ENCODE peak calls at places on chromosomes 5 and 9, in five cellular contexts. C is RWPE1, R is GM23338, G is T-cell, O is WTC11. Y is an unnamed sample.

GRCh38 chr9:34659592-34660253 is 2.7 kb downstream of the CCL27 start:
- DNase-seq in C (peak), R (no peak), G (no peak), O (no peak), Y (no peak)

GRCh38 chr5:368162-369084 is 46.9 kb downstream of the AHRR start:
- DNase-seq in C (no peak), R (no peak), G (no peak), O (peak), Y (peak)

GRCh38 chr9:129072171-129072570 is 8.7 kb upstream of the DOLPP1 start:
- DNase-seq in C (no peak), R (no peak), G (no peak), O (no peak), Y (no peak)

GRCh38 chr5:14405706-14406553 is 175.7 kb upstream of the OTULINL start:
- DNase-seq in C (no peak), R (no peak), G (no peak), O (no peak), Y (no peak)

GRCh38 chr9:22413884-22414283 is 32.7 kb upstream of the DMRTA1 start:
- DNase-seq in C (no peak), R (no peak), G (no peak), O (no peak), Y (no peak)

GRCh38 chr5:122880170-122880689 is 34.8 kb downstream of the SNX24 start:
- DNase-seq in C (no peak), R (no peak), G (no peak), O (no peak), Y (no peak)

GRCh38 chr5:112529525-112529924 is 110.4 kb upstream of the EPB41L4A start:
- DNase-seq in C (peak), R (peak), G (no peak), O (no peak), Y (no peak)

GRCh38 chr5:131328536-131329186 is 64.8 kb downstream of the CDC42SE2 start:
- DNase-seq in C (peak), R (no peak), G (no peak), O (no peak), Y (no peak)

GRCh38 chr5:105885266-105885665 is 1785.5 kb downstream of the EFNA5 start:
- DNase-seq in C (no peak), R (no peak), G (no peak), O (no peak), Y (no peak)

GRCh38 chr9:128162215-128163026 is 2.4 kb downstream of the BBLN start:
- DNase-seq in C (no peak), R (no peak), G (no peak), O (no peak), Y (no peak)

GRCh38 chr5:66904189-66904588 is 292.4 kb downstream of the CD180 start:
- DNase-seq in C (no peak), R (peak), G (no peak), O (no peak), Y (no peak)

GRCh38 chr9:94534901-94535300 is 20.0 kb upstream of the PCAT7 start:
- DNase-seq in C (no peak), R (no peak), G (no peak), O (no peak), Y (no peak)

GRCh38 chr9:121819511-121820231 is 168.2 kb downstream of the DAB2IP start:
- DNase-seq in C (peak), R (peak), G (no peak), O (peak), Y (no peak)

GRCh38 chr5:36685631-36686147 is 79.3 kb downstream of the SLC1A3 start:
- DNase-seq in C (no peak), R (no peak), G (no peak), O (no peak), Y (peak)

GRCh38 chr5:176691524-176691923 is 44.2 kb downstream of the TSPAN17 start:
- DNase-seq in C (no peak), R (no peak), G (no peak), O (no peak), Y (no peak)

GRCh38 chr5:172624996-172625939 is 15.8 kb upstream of the NEURL1B start:
- DNase-seq in C (no peak), R (no peak), G (no peak), O (no peak), Y (no peak)

GRCh38 chr5:171593401-171593800 is 174.0 kb downstream of the FGF18 start:
- DNase-seq in C (no peak), R (no peak), G (no peak), O (no peak), Y (no peak)

GRCh38 chr5:137923856-137924255 is 34.6 kb downstream of the PKD2L2 start:
- DNase-seq in C (no peak), R (peak), G (no peak), O (no peak), Y (no peak)

GRCh38 chr5:91266184-91266705 is 116.9 kb downstream of the ARRDC3 start:
- DNase-seq in C (peak), R (no peak), G (no peak), O (no peak), Y (peak)

GRCh38 chr9:37342493-37342892 is 80.0 kb upstream of the GRHPR start:
- DNase-seq in C (no peak), R (no peak), G (no peak), O (no peak), Y (no peak)

GRCh38 chr5:114055318-114055788 is 306.5 kb upstream of the KCNN2 start:
- DNase-seq in C (no peak), R (peak), G (no peak), O (peak), Y (no peak)

GRCh38 chr9:14316574-14317304 is 2.8 kb upstream of the NFIB start:
- DNase-seq in C (no peak), R (peak), G (no peak), O (peak), Y (no peak)

GRCh38 chr9:71697882-71698281 is 70.4 kb downstream of the CEMIP2 start:
- DNase-seq in C (no peak), R (no peak), G (no peak), O (no peak), Y (no peak)

GRCh38 chr9:477146-477545 is 262.5 kb downstream of the DOCK8 start:
- DNase-seq in C (no peak), R (peak), G (no peak), O (no peak), Y (no peak)

GRCh38 chr9:81814794-81815464 is 113.3 kb upstream of the SPATA31D4 start:
- DNase-seq in C (peak), R (peak), G (no peak), O (no peak), Y (no peak)

GRCh38 chr5:102666164-102666951 is 88.7 kb upstream of the PAM start:
- DNase-seq in C (no peak), R (peak), G (no peak), O (no peak), Y (no peak)